ENCODE peak calls at places on chromosomes 2 and 18, in four cellular contexts. E, D, N and I are unnamed samples.

GRCh38 chr2:148524519-148524919 is 120.0 kb upstream of the EPC2 start:
- DNase-seq in E (no peak), D (no peak), N (no peak), I (no peak)

GRCh38 chr18:39685303-39685902 is 2119.8 kb upstream of the CELF4 start:
- DNase-seq in E (no peak), D (no peak), N (no peak), I (no peak)

GRCh38 chr2:73984922-73985317 is 210 bp downstream of the TET3 start:
- DNase-seq in E (no peak), D (peak; percentile 12), N (peak; percentile 61), I (no peak)

GRCh38 chr2:12918841-12919445 is 202.2 kb downstream of the TRIB2 start:
- DNase-seq in E (peak; percentile 26), D (no peak), N (no peak), I (no peak)

GRCh38 chr2:70069049-70069448 is 18.2 kb upstream of the PCBP1 start:
- DNase-seq in E (no peak), D (no peak), N (peak; percentile 72), I (no peak)

GRCh38 chr2:173568054-173568453 is 213.4 kb downstream of the CDCA7 start:
- DNase-seq in E (no peak), D (peak; percentile 30), N (no peak), I (peak; percentile 46)

GRCh38 chr18:51251625-51252024 is 54.1 kb upstream of the MEX3C start:
- DNase-seq in E (no peak), D (no peak), N (no peak), I (no peak)

GRCh38 chr2:119178811-119179601 is 20.5 kb upstream of the C1QL2 start:
- DNase-seq in E (no peak), D (no peak), N (no peak), I (no peak)

GRCh38 chr18:79789901-79790885 is 7.5 kb upstream of the KCNG2 start:
- DNase-seq in E (no peak), D (peak; percentile 62), N (no peak), I (peak; percentile 24)

GRCh38 chr2:216829533-216829932 is 30.3 kb downstream of the TNP1 start:
- DNase-seq in E (no peak), D (peak; percentile 66), N (no peak), I (no peak)

GRCh38 chr18:24535831-24536230 is 75.4 kb downstream of the HRH4 start:
- DNase-seq in E (no peak), D (no peak), N (no peak), I (no peak)

GRCh38 chr2:109222825-109223471 is 93.9 kb downstream of the SH3RF3 start:
- DNase-seq in E (no peak), D (no peak), N (no peak), I (no peak)

GRCh38 chr18:33212363-33212762 is 228.2 kb downstream of the CCDC178 start:
- DNase-seq in E (no peak), D (peak; percentile 89), N (no peak), I (peak; percentile 82)

GRCh38 chr2:6183231-6183630 is 491.0 kb downstream of the SOX11 start:
- DNase-seq in E (no peak), D (no peak), N (no peak), I (no peak)

GRCh38 chr2:174074831-174075230 is 109.7 kb upstream of the SP3 start:
- DNase-seq in E (no peak), D (no peak), N (no peak), I (no peak)

GRCh38 chr2:207792244-207792785 is 22.6 kb upstream of the FZD5 start:
- DNase-seq in E (no peak), D (no peak), N (no peak), I (no peak)

GRCh38 chr2:113872201-113872600 is 17.7 kb upstream of the ACTR3 start:
- DNase-seq in E (no peak), D (no peak), N (no peak), I (no peak)

GRCh38 chr18:58067611-58068010 is 23.6 kb downstream of the NEDD4L start:
- DNase-seq in E (no peak), D (no peak), N (no peak), I (no peak)

GRCh38 chr2:28327963-28328922 is 64.4 kb upstream of the FOSL2 start:
- DNase-seq in E (no peak), D (no peak), N (no peak), I (no peak)

GRCh38 chr2:24237313-24237712 is 62.5 kb downstream of the FAM228A start:
- DNase-seq in E (no peak), D (no peak), N (no peak), I (no peak)

GRCh38 chr2:239274391-239275001 is 126.3 kb downstream of the HDAC4 start:
- DNase-seq in E (peak; percentile 31), D (no peak), N (no peak), I (no peak)

GRCh38 chr2:219120082-219120481 is 40.5 kb downstream of the NHEJ1 start:
- DNase-seq in E (no peak), D (no peak), N (no peak), I (no peak)